ENCODE peak calls at places on chromosomes 16 and 17, in nine cellular contexts. P is mammary epithelial cell, M is Peyer's patch, E is cardiac fibroblast, T is psoas muscle, S is AG04449, A is heart left ventricle, G is AG04450, C is IMR-90. W is an unnamed sample.

GRCh38 chr16:54318941-54319340 is 32.4 kb upstream of the IRX3 start:
- DNase-seq in P (no peak), M (no peak), E (peak), T (no peak), S (no peak), A (no peak), G (no peak), C (no peak), W (no peak)

GRCh38 chr16:88941933-88942909 is 34.8 kb downstream of the CBFA2T3 start:
- DNase-seq in P (no peak), M (peak), E (peak), T (peak), S (no peak), A (peak), G (no peak), C (no peak), W (no peak)

GRCh38 chr16:78642621-78643285 is 543.3 kb downstream of the WWOX start:
- DNase-seq in P (no peak), M (no peak), E (no peak), T (no peak), S (no peak), A (no peak), G (no peak), C (no peak), W (no peak)

GRCh38 chr16:58337090-58337444 is 42.2 kb upstream of the PRSS54 start:
- DNase-seq in P (no peak), M (no peak), E (no peak), T (no peak), S (no peak), A (no peak), G (no peak), C (no peak), W (no peak)

GRCh38 chr16:50313596-50314483 is 47.5 kb downstream of the ADCY7 start:
- DNase-seq in P (no peak), M (peak), E (peak), T (peak), S (no peak), A (peak), G (no peak), C (peak), W (peak)

GRCh38 chr17:354651-355556 is 2.3 kb upstream of the RPH3AL start:
- DNase-seq in P (no peak), M (no peak), E (no peak), T (no peak), S (no peak), A (no peak), G (no peak), C (no peak), W (no peak)

GRCh38 chr17:247767-248166 is 66.3 kb upstream of the DOC2B start:
- DNase-seq in P (no peak), M (peak), E (no peak), T (peak), S (no peak), A (peak), G (no peak), C (no peak), W (peak)

GRCh38 chr16:56633535-56633934 is 1.1 kb downstream of the MT1M start:
- DNase-seq in P (no peak), M (no peak), E (no peak), T (no peak), S (no peak), A (no peak), G (no peak), C (no peak), W (no peak)

GRCh38 chr17:64006361-64007088 is 8.4 kb downstream of the PRR29 start:
- DNase-seq in P (no peak), M (peak), E (peak), T (peak), S (no peak), A (peak), G (no peak), C (no peak), W (no peak)
- H3K4me3 ChIP-seq in P (no peak), M (no peak), E (no peak), T (peak), S (no peak), A (peak), G (no peak), C (no peak), W (no peak)

DNA sequence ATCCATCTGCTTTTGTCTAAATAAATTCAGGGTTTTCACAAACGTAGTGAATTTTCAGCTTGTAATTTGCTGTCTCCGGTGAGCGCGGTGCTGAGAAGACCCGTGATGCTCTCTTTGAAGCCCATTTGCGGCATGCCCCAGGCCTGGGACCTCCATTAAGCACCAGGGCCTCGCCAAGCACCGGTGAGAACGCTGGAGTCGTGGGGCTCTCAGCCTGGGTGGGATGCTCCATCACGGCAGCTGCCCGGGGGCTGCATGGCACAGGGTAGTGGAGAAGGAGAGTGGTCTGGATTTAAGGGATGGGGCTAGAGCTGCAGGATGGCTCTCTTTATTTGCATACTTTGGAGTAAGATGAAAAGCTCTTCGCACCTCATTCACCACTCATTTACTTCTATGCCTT is 248.7 kb downstream of the ABCC12 start:
- DNase-seq in P (no peak), M (no peak), E (no peak), T (no peak), S (no peak), A (no peak), G (no peak), C (no peak), W (no peak)
- TF ChIP-seq CTCF in P (no peak), M (no peak), E (no peak), T (no peak), S (no peak), A (no peak), G (no peak), C (no peak), W (no peak)

DNA sequence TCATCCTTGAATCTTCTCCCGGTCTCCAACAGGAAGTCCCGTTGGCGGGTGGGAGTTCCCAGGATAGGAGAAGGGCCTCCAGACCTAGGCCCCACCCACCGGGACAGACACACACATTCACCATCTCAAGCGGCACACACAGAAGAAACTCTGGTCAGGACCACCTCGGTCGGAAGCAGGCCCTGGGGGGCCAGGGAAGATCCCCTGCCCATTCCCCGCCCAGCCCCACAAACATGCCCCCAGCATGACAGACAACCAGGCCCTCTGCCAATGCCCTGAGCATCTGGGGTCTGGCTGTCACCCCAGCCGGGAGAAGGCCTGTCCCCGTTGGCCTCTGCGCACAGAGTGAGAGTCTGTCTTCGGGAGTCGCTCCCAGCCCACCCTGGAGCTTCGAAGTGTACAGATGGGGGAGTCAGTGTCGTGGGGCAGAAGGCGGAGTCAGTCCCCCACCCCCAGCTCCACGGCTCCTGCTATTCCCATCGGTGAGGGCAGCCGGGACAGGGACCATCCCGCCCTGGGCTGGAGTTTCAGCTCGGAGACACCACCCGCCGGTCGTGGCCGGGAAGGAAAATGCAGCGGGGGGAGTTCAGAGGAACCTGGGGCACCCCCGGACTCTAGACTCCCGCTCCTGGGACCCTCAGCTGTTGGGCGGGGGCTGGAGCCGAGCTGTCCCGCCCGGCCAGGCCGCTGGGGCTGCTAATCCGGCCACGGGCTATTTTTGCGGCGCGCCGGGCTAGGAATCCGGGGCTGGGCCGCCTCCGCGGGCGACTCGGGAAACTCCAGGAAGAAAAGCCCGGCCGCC is 690 bp downstream of the RHBDF1 start:
- DNase-seq in P (peak), M (peak), E (peak), T (peak), S (no peak), A (no peak), G (no peak), C (peak), W (peak)
- H3K4me3 ChIP-seq in P (peak), M (peak), E (peak), T (peak), S (peak), A (peak), G (peak), C (peak), W (peak)

DNA sequence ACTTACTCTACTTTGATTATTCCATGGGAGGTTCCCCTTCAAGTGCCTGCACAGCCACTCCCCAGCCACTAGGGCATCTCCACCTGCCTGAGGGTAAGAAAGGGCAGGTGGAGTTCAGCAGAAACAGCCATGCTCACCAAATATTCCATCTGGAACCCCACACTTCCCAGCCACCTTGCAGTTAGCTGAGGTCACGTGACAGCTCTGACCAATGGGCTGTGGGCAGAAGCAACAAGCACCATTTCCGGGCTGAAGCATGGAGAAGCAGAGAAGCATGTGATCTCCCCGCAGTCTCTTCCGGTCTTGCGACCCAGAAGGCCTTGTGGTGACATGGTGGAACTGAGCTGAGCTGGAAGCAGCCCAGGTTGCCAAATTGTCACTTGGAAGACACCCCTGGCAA is 108.6 kb downstream of the CCT6B start:
- DNase-seq in P (no peak), M (no peak), E (no peak), T (no peak), S (no peak), A (no peak), G (no peak), C (no peak), W (no peak)
- TF ChIP-seq CTCF in P (peak), M (no peak), E (no peak), T (no peak), S (no peak), A (no peak), G (no peak), C (no peak), W (no peak)

GRCh38 chr17:8857919-8858318 is 9.6 kb downstream of the PIK3R6 start:
- DNase-seq in P (peak), M (peak), E (peak), T (no peak), S (peak), A (no peak), G (no peak), C (peak), W (no peak)
- H3K4me3 ChIP-seq in P (no peak), M (peak), E (no peak), T (no peak), S (no peak), A (no peak), G (no peak), C (no peak), W (no peak)

GRCh38 chr16:893360-893759 is 77.4 kb downstream of the LMF1 start:
- DNase-seq in P (no peak), M (no peak), E (no peak), T (no peak), S (no peak), A (peak), G (no peak), C (no peak), W (no peak)
- TF ChIP-seq CTCF in P (no peak), M (no peak), E (no peak), T (no peak), S (no peak), A (no peak), G (no peak), C (no peak), W (no peak)

GRCh38 chr16:10822702-10823101 is 4.1 kb upstream of the TVP23A start:
- DNase-seq in P (no peak), M (no peak), E (no peak), T (no peak), S (no peak), A (no peak), G (no peak), C (no peak), W (no peak)

GRCh38 chr16:10820546-10820945 is 2.0 kb upstream of the TVP23A start:
- DNase-seq in P (no peak), M (no peak), E (no peak), T (no peak), S (no peak), A (no peak), G (no peak), C (no peak), W (no peak)

GRCh38 chr16:10817514-10817913 is 1.1 kb downstream of the TVP23A start:
- DNase-seq in P (no peak), M (no peak), E (no peak), T (no peak), S (no peak), A (no peak), G (no peak), C (no peak), W (no peak)

GRCh38 chr16:10813123-10813455 is 5.5 kb downstream of the TVP23A start:
- DNase-seq in P (no peak), M (no peak), E (no peak), T (no peak), S (no peak), A (no peak), G (no peak), C (no peak), W (no peak)

GRCh38 chr16:10817963-10818941 is at the start of gene TVP23A:
- DNase-seq in P (no peak), M (no peak), E (no peak), T (no peak), S (no peak), A (no peak), G (no peak), C (no peak), W (no peak)
- H3K4me3 ChIP-seq in P (no peak), M (peak), E (no peak), T (no peak), S (no peak), A (peak), G (no peak), C (no peak), W (no peak)

GRCh38 chr16:8621572-8622314 is at the start of gene METTL22:
- DNase-seq in P (peak), M (peak), E (peak), T (peak), S (peak), A (peak), G (peak), C (peak), W (peak)
- TF ChIP-seq CTCF in P (no peak), M (no peak), E (no peak), T (no peak), S (no peak), A (peak), G (no peak), C (no peak), W (no peak)

DNA sequence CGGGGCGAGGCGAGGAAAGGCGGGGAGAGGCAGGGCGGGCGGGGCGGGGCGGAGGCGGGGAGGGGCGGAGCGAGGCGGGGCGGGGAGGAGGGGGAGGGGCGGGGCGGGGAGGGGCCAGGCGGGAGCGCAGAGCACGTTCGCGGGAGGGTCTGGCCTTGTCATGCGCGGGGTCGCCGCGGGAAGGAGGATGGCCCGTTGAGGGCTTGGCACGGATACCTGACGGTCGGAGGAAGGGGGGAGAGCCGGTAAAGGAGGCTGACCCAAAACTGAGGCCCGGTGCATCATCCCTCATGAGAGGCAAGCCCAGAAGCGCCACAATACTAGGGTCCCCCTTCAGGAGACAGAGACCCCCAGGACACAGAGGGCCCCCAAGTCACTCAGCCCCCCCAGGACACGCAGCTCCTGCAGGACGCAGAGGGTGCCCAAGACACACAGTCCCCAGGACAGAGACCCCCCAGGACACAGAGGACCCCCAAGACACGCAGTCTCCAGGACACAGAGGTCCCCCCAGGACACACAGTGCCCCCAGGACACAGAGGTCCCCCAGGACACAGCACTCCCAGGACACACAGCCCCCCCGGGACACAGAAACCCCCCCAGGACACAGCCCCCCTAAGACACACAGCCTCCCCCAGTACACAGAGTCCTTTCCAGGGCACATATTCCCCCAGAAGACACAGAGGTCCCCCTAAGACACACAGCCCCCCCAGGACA is 674 bp upstream of the WDR45B start:
- DNase-seq in P (no peak), M (peak), E (no peak), T (peak), S (no peak), A (peak), G (no peak), C (no peak), W (peak)
- H3K4me3 ChIP-seq in P (peak), M (peak), E (peak), T (peak), S (peak), A (peak), G (peak), C (peak), W (no peak)

GRCh38 chr17:73999246-73999645 is 204.2 kb upstream of the RPL38 start:
- DNase-seq in P (no peak), M (no peak), E (no peak), T (peak), S (no peak), A (no peak), G (no peak), C (no peak), W (no peak)

GRCh38 chr17:74002241-74002640 is 201.2 kb upstream of the RPL38 start:
- DNase-seq in P (no peak), M (no peak), E (no peak), T (peak), S (no peak), A (no peak), G (no peak), C (no peak), W (no peak)

GRCh38 chr17:73998246-73999220 is 204.9 kb upstream of the RPL38 start:
- DNase-seq in P (peak), M (peak), E (no peak), T (peak), S (no peak), A (peak), G (no peak), C (no peak), W (no peak)
- TF ChIP-seq CTCF in P (peak), M (peak), E (peak), T (peak), S (peak), A (peak), G (peak), C (no peak), W (no peak)

W was measured in lower leg skin.